ENCODE peak calls at places on chromosomes 13 and 19, in seven cellular contexts. H is body of pancreas; L is spleen; F is tibial nerve; J is caudate nucleus; R is HFFc6; E is activated CD4-positive, alpha-beta T cell treated with anti-CD3 and anti-CD28 coated beads, Interleukin-2, amount 50 U/mL, for 24 hours. M is an unnamed sample.

GRCh38 chr13:77079902-77080413 is 53.0 kb upstream of the FBXL3 start:
- DNase-seq in L (no peak), F (no peak), E (no peak), J (no peak), H (no peak), R (no peak), M (no peak)

GRCh38 chr13:23771966-23772365 is 117.2 kb downstream of the MIPEP start:
- DNase-seq in R (peak), F (no peak), L (no peak), J (no peak), H (no peak), E (no peak), M (no peak)

GRCh38 chr19:45471866-45472556 is 4.2 kb downstream of the FOSB start:
- DNase-seq in H (no peak), R (no peak), J (no peak), L (no peak), E (no peak), F (no peak), M (no peak)

GRCh38 chr13:78239681-78240080 is 321.1 kb upstream of the EDNRB start:
- DNase-seq in R (no peak), H (no peak), J (no peak), L (no peak), E (no peak), F (no peak), M (no peak)

GRCh38 chr13:42129033-42129432 is 80.6 kb downstream of the DGKH start:
- DNase-seq in E (no peak), R (no peak), F (no peak), J (no peak), H (no peak), L (no peak), M (no peak)

GRCh38 chr13:29936961-29937360 is 86.5 kb upstream of the UBL3 start:
- DNase-seq in F (no peak), H (no peak), L (no peak), J (no peak), R (no peak), E (no peak), M (no peak)

GRCh38 chr13:97459215-97459772 is 25.3 kb downstream of the RAP2A start:
- DNase-seq in E (no peak), J (no peak), H (no peak), F (no peak), L (no peak), R (no peak), M (no peak)

GRCh38 chr19:12884202-12884601 is 2.8 kb downstream of the KLF1 start:
- DNase-seq in L (no peak), F (no peak), E (no peak), J (no peak), H (no peak), R (no peak), M (no peak)

GRCh38 chr19:19610376-19611240 is 7.9 kb downstream of the PBX4 start:
- DNase-seq in R (no peak), J (no peak), H (no peak), L (no peak), F (no peak), E (no peak), M (no peak)

M was measured in hepatic stellate cell.